ENCODE peak calls at places on chromosomes 12 and 14, in ten cellular contexts. I is NCI-H1092 treated with DMSO at 0.1 percent for 48 hours, T is HFF-Myc, R is Ammon's horn, X is substantia nigra, P is kidney tubule cell, F is NCI-H460, B is GM19239, Y is NB4, N is DMS53. E is an unnamed sample.

GRCh38 chr14:73741876-73742519 is 27.8 kb upstream of the PNMA1 start:
- DNase-seq in I (no peak), T (no peak), R (no peak), X (no peak), P (no peak), F (no peak), B (no peak), Y (peak; percentile 88), N (no peak), E (no peak)

GRCh38 chr12:110233212-110233903 is 47.7 kb upstream of the ATP2A2 start:
- DNase-seq in I (no peak), T (no peak), R (no peak), X (no peak), P (peak; percentile 33), F (no peak), B (no peak), Y (no peak), N (peak; percentile 32), E (no peak)

GRCh38 chr12:8827551-8828347 is 5.3 kb downstream of the A2ML1 start:
- DNase-seq in I (no peak), T (no peak), R (no peak), X (no peak), P (no peak), F (no peak), B (no peak), Y (no peak), N (no peak), E (no peak)

GRCh38 chr12:122873540-122873939 is 22.4 kb downstream of the VPS37B start:
- DNase-seq in I (no peak), T (no peak), R (no peak), X (no peak), P (no peak), F (no peak), B (no peak), Y (no peak), N (no peak), E (no peak)

GRCh38 chr14:105028251-105028927 is 7.5 kb upstream of the CDCA4 start:
- DNase-seq in I (no peak), T (no peak), R (no peak), X (no peak), P (no peak), F (no peak), B (no peak), Y (no peak), N (no peak), E (no peak)

GRCh38 chr14:75492832-75493579 is 29.3 kb upstream of the BATF start:
- DNase-seq in I (no peak), T (no peak), R (no peak), X (no peak), P (no peak), F (no peak), B (no peak), Y (no peak), N (no peak), E (no peak)

GRCh38 chr14:52124791-52125661 is 56.2 kb upstream of the NID2 start:
- DNase-seq in I (no peak), T (peak; percentile 70), R (peak; percentile 11), X (no peak), P (peak; percentile 75), F (no peak), B (no peak), Y (peak; percentile 38), N (no peak), E (no peak)

GRCh38 chr12:54425696-54426095 is 6.6 kb upstream of the ITGA5 start:
- DNase-seq in I (no peak), T (no peak), R (no peak), X (no peak), P (no peak), F (no peak), B (no peak), Y (no peak), N (no peak), E (no peak)

GRCh38 chr12:90153827-90154226 is 445.2 kb upstream of the ATP2B1 start:
- DNase-seq in I (no peak), T (no peak), R (no peak), X (no peak), P (no peak), F (no peak), B (no peak), Y (no peak), N (no peak), E (no peak)

GRCh38 chr14:49549881-49550280 is 36.3 kb downstream of the RPS29 start:
- DNase-seq in I (no peak), T (no peak), R (no peak), X (no peak), P (peak; percentile 86), F (no peak), B (no peak), Y (no peak), N (peak; percentile 6), E (no peak)

GRCh38 chr14:95561001-95561412 is 26.2 kb downstream of the GLRX5 start:
- DNase-seq in I (peak; percentile 95), T (peak; percentile 82), R (peak; percentile 88), X (peak; percentile 38), P (peak; percentile 89), F (peak; percentile 87), B (peak; percentile 82), Y (peak; percentile 85), N (peak; percentile 92), E (peak; percentile 63)

GRCh38 chr14:85112762-85113161 is 417.2 kb upstream of the FLRT2 start:
- DNase-seq in I (no peak), T (no peak), R (no peak), X (no peak), P (no peak), F (no peak), B (no peak), Y (no peak), N (no peak), E (no peak)

GRCh38 chr12:96387981-96388380 is 12.3 kb downstream of the CDK17 start:
- DNase-seq in I (no peak), T (no peak), R (no peak), X (no peak), P (no peak), F (no peak), B (no peak), Y (no peak), N (no peak), E (no peak)

GRCh38 chr12:25583545-25583944 is 30.5 kb upstream of the LMNTD1 start:
- DNase-seq in I (no peak), T (no peak), R (peak; percentile 28), X (no peak), P (peak; percentile 4), F (no peak), B (no peak), Y (no peak), N (peak; percentile 87), E (no peak)

GRCh38 chr12:84336231-84336630 is 576.4 kb downstream of the SLC6A15 start:
- DNase-seq in I (no peak), T (no peak), R (no peak), X (no peak), P (no peak), F (no peak), B (no peak), Y (no peak), N (no peak), E (no peak)